ENCODE peak calls at places on chromosomes 11 and 22, in ten cellular contexts. E is body of pancreas, R is AG09319, Y is cardiac fibroblast, W is vagina, N is psoas muscle, F is adrenal gland, Q is foreskin fibroblast, U is fibroblast of the aortic adventitia, O is dorsolateral prefrontal cortex. A is an unnamed sample.

GRCh38 chr11:68127791-68128681 is 6.8 kb upstream of the CHKA start:
- DNase-seq in E (peak), R (peak), Y (no peak), W (no peak), N (peak), F (peak), Q (no peak), U (peak), O (peak), A (no peak)

GRCh38 chr22:23389271-23390071 is 190.6 kb downstream of the IGLL1 start:
- DNase-seq in E (no peak), R (no peak), Y (no peak), W (no peak), N (no peak), F (no peak), Q (no peak), U (no peak), O (no peak), A (no peak)

GRCh38 chr11:9219572-9219971 is 45.6 kb downstream of the DENND5A start:
- DNase-seq in E (no peak), R (peak), Y (peak), W (no peak), N (no peak), F (peak), Q (peak), U (peak), O (no peak), A (no peak)

GRCh38 chr11:16809901-16810668 is 71.6 kb downstream of the C11orf58 start:
- DNase-seq in E (peak), R (no peak), Y (peak), W (no peak), N (peak), F (peak), Q (peak), U (peak), O (peak), A (no peak)

GRCh38 chr11:112524808-112525207 is 264.1 kb upstream of the PLET1 start:
- DNase-seq in E (no peak), R (no peak), Y (no peak), W (no peak), N (no peak), F (peak), Q (no peak), U (no peak), O (no peak), A (no peak)

GRCh38 chr22:46465793-46466192 is 71.6 kb downstream of the CELSR1 start:
- DNase-seq in E (no peak), R (no peak), Y (no peak), W (no peak), N (no peak), F (no peak), Q (no peak), U (no peak), O (no peak), A (no peak)

GRCh38 chr11:122900803-122901202 is 18.2 kb downstream of the JHY start:
- DNase-seq in E (no peak), R (no peak), Y (peak), W (no peak), N (no peak), F (no peak), Q (no peak), U (no peak), O (no peak), A (no peak)

GRCh38 chr11:112822478-112823274 is 138.5 kb upstream of the NCAM1 start:
- DNase-seq in E (no peak), R (no peak), Y (no peak), W (no peak), N (no peak), F (no peak), Q (no peak), U (peak), O (no peak), A (no peak)

GRCh38 chr11:11843233-11843632 is 1.5 kb downstream of the USP47 start:
- DNase-seq in E (no peak), R (no peak), Y (peak), W (no peak), N (no peak), F (no peak), Q (peak), U (peak), O (no peak), A (peak)

GRCh38 chr22:36331306-36331911 is 56.4 kb downstream of the MYH9 start:
- DNase-seq in E (peak), R (no peak), Y (peak), W (peak), N (peak), F (peak), Q (peak), U (peak), O (no peak), A (peak)

GRCh38 chr22:30910358-30910757 is 58.2 kb downstream of the MORC2 start:
- DNase-seq in E (no peak), R (no peak), Y (no peak), W (no peak), N (no peak), F (no peak), Q (no peak), U (no peak), O (no peak), A (no peak)

GRCh38 chr11:70191495-70192140 is 11.5 kb upstream of the FADD start:
- DNase-seq in E (peak), R (no peak), Y (peak), W (no peak), N (peak), F (peak), Q (peak), U (peak), O (peak), A (no peak)

GRCh38 chr11:110526323-110526722 is 96.6 kb downstream of the FDX1 start:
- DNase-seq in E (no peak), R (no peak), Y (no peak), W (no peak), N (no peak), F (no peak), Q (no peak), U (no peak), O (no peak), A (no peak)

GRCh38 chr22:24006207-24006913 is 1.1 kb upstream of the GSTT4 start:
- DNase-seq in E (no peak), R (no peak), Y (no peak), W (no peak), N (no peak), F (no peak), Q (no peak), U (no peak), O (no peak), A (no peak)

GRCh38 chr22:28989035-28989464 is 72.6 kb downstream of the C22orf31 start:
- DNase-seq in E (no peak), R (no peak), Y (no peak), W (no peak), N (no peak), F (no peak), Q (no peak), U (no peak), O (no peak), A (peak)

GRCh38 chr22:19382240-19382639 is 49.3 kb downstream of the HIRA start:
- DNase-seq in E (no peak), R (no peak), Y (no peak), W (no peak), N (no peak), F (no peak), Q (no peak), U (no peak), O (no peak), A (no peak)

GRCh38 chr11:75350743-75351540 is 519 bp downstream of the ARRB1 start:
- DNase-seq in E (peak), R (no peak), Y (peak), W (no peak), N (peak), F (peak), Q (no peak), U (peak), O (peak), A (no peak)
- TF ChIP-seq CTCF in E (no peak), R (no peak), Y (no peak), W (no peak), N (no peak), F (no peak), Q (no peak), U (peak), O (no peak), A (no peak)

GRCh38 chr11:119095066-119095880 is 6.4 kb downstream of the DPAGT1 start:
- DNase-seq in E (peak), R (peak), Y (peak), W (peak), N (peak), F (peak), Q (peak), U (peak), O (peak), A (peak)
- TF ChIP-seq CTCF in E (no peak), R (no peak), Y (no peak), W (no peak), N (no peak), F (no peak), Q (no peak), U (no peak), O (no peak), A (no peak)

GRCh38 chr11:47518212-47518959 is 34.5 kb downstream of the CELF1 start:
- DNase-seq in E (no peak), R (no peak), Y (no peak), W (no peak), N (no peak), F (no peak), Q (no peak), U (no peak), O (no peak), A (no peak)

GRCh38 chr11:47514825-47515647 is 37.9 kb downstream of the CELF1 start:
- DNase-seq in E (no peak), R (no peak), Y (peak), W (no peak), N (no peak), F (peak), Q (peak), U (peak), O (no peak), A (no peak)

GRCh38 chr11:47516155-47516554 is 36.8 kb downstream of the CELF1 start:
- DNase-seq in E (no peak), R (no peak), Y (no peak), W (no peak), N (no peak), F (no peak), Q (no peak), U (no peak), O (no peak), A (no peak)

GRCh38 chr11:47512701-47513100 is 40.2 kb downstream of the CELF1 start:
- DNase-seq in E (no peak), R (no peak), Y (peak), W (no peak), N (no peak), F (no peak), Q (no peak), U (no peak), O (no peak), A (no peak)

DNA sequence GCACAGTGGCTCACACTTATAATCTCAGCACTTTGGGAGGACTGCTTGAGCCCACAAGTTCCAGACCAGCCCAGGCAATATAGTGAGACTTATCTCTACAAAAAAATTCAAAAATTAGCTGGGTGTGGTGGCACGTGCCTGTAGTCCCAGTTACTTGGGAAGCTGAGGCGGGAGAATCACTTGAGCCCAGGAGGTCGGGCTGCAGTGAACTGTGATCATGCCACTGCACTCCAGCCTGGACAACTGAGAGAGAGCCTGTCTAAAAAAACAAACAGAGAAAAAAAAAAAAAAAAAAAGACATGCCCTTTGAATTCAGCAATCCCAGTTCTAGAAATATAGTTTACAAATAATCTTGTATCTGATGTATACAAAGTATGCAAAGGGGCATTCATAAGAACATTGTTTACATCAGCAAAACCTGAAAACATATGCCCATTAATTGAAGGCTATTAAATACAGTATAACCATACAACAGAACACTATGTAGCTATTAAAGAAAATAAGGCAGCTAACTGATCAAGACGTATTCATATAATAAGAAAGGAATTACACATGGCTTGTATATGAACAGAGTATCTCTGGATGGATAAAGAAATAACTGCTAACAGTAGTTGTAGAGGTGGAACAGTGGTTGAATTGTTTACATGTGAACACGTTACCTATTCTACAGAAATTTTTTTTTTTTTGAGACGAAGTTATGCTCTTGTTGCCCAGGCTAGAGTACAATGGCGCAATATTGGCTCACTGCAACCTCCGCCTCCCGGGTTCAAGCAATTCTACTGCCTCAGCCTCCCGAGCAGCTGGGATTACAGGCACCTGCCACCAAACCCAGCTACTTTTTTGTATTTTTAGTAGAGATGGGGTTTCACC is 35.7 kb downstream of the CELF1 start:
- DNase-seq in E (no peak), R (no peak), Y (no peak), W (no peak), N (no peak), F (no peak), Q (no peak), U (no peak), O (no peak), A (no peak)
- TF ChIP-seq CTCF in E (no peak), R (no peak), Y (no peak), W (no peak), N (no peak), F (no peak), Q (no peak), U (no peak), O (no peak), A (no peak)

DNA sequence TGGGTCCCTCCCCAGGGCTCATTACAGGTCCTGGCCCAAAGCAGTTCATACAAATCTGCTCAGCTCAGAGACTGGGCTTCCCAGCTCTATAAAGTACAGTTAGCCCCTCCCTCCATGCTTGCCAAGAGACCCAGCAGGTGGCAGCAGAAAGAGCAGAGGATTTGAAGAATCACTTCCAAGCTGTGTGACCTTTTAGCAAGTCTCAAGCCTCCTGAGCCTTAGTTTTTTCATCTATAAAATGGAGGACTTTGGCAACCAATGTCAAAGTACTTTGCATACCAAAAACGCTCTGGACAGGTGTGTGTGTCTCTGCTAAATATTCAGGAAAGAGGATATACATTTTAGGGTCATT is 26.6 kb downstream of the RELT start:
- DNase-seq in E (no peak), R (no peak), Y (peak), W (no peak), N (no peak), F (no peak), Q (no peak), U (no peak), O (no peak), A (no peak)
- TF ChIP-seq CTCF in E (no peak), R (peak), Y (peak), W (no peak), N (no peak), F (no peak), Q (peak), U (peak), O (no peak), A (peak)

GRCh38 chr22:44968736-44969135 is 41.1 kb downstream of the PHF21B start:
- DNase-seq in E (no peak), R (no peak), Y (no peak), W (no peak), N (no peak), F (no peak), Q (peak), U (no peak), O (no peak), A (no peak)
- TF ChIP-seq CTCF in E (no peak), R (no peak), Y (no peak), W (no peak), N (no peak), F (no peak), Q (no peak), U (no peak), O (no peak), A (no peak)

A was measured in kidney epithelial cell.